ENCODE peak calls at places on chromosomes 1 and 21, in five cellular contexts. One of them, this sample, is unnamed.

GRCh38 chr21:31514598-31514997 is 144.9 kb upstream of the SOD1 start:
- DNase-seq in fibroblast of lung: peak
- DNase-seq in hippocampal formation: peak
- DNase-seq in AG09309: no peak
- DNase-seq in mesendoderm: peak
- DNase-seq in this sample: peak

GRCh38 chr1:180837025-180837424 is 75.7 kb upstream of the KIAA1614 start:
- DNase-seq in fibroblast of lung: peak
- DNase-seq in hippocampal formation: no peak
- DNase-seq in AG09309: no peak
- DNase-seq in mesendoderm: no peak
- DNase-seq in this sample: peak

GRCh38 chr1:20473894-20474293 is 12.1 kb downstream of the CAMK2N1 start:
- DNase-seq in fibroblast of lung: no peak
- DNase-seq in hippocampal formation: no peak
- DNase-seq in AG09309: no peak
- DNase-seq in mesendoderm: no peak
- DNase-seq in this sample: no peak

GRCh38 chr1:37134599-37134998 is 100.3 kb upstream of the GRIK3 start:
- DNase-seq in fibroblast of lung: no peak
- DNase-seq in hippocampal formation: no peak
- DNase-seq in AG09309: no peak
- DNase-seq in mesendoderm: no peak
- DNase-seq in this sample: no peak

GRCh38 chr21:21159253-21159899 is 161.2 kb downstream of the NCAM2 start:
- DNase-seq in fibroblast of lung: peak
- DNase-seq in hippocampal formation: no peak
- DNase-seq in AG09309: no peak
- DNase-seq in mesendoderm: no peak
- DNase-seq in this sample: no peak

GRCh38 chr1:61397915-61398314 is 315.6 kb downstream of the NFIA start:
- DNase-seq in fibroblast of lung: peak
- DNase-seq in hippocampal formation: no peak
- DNase-seq in AG09309: no peak
- DNase-seq in mesendoderm: no peak
- DNase-seq in this sample: no peak

GRCh38 chr1:162846256-162847212 is 14.4 kb downstream of the CCDC190 start:
- DNase-seq in fibroblast of lung: peak
- DNase-seq in hippocampal formation: no peak
- DNase-seq in AG09309: peak
- DNase-seq in mesendoderm: no peak
- DNase-seq in this sample: no peak

GRCh38 chr1:206679738-206680211 is 4.9 kb upstream of the MAPKAPK2 start:
- DNase-seq in fibroblast of lung: no peak
- DNase-seq in hippocampal formation: no peak
- DNase-seq in AG09309: no peak
- DNase-seq in mesendoderm: no peak
- DNase-seq in this sample: no peak

GRCh38 chr1:245687636-245688535 is 533.1 kb downstream of the KIF26B start:
- DNase-seq in fibroblast of lung: peak
- DNase-seq in hippocampal formation: no peak
- DNase-seq in AG09309: no peak
- DNase-seq in mesendoderm: peak
- DNase-seq in this sample: peak

GRCh38 chr1:86155061-86155806 is 1.3 kb downstream of the COL24A1 start:
- DNase-seq in fibroblast of lung: peak
- DNase-seq in hippocampal formation: no peak
- DNase-seq in AG09309: no peak
- DNase-seq in mesendoderm: peak
- DNase-seq in this sample: peak

GRCh38 chr1:200869753-200870391 is 2.9 kb upstream of the GPR25 start:
- DNase-seq in fibroblast of lung: no peak
- DNase-seq in hippocampal formation: no peak
- DNase-seq in AG09309: no peak
- DNase-seq in mesendoderm: no peak
- DNase-seq in this sample: no peak

GRCh38 chr1:85203573-85204169 is 2.9 kb upstream of the SYDE2 start:
- DNase-seq in fibroblast of lung: no peak
- DNase-seq in hippocampal formation: no peak
- DNase-seq in AG09309: peak
- DNase-seq in mesendoderm: no peak
- DNase-seq in this sample: no peak

GRCh38 chr1:156060937-156061636 is at the start of gene RAB25:
- DNase-seq in fibroblast of lung: no peak
- DNase-seq in hippocampal formation: no peak
- DNase-seq in AG09309: no peak
- DNase-seq in mesendoderm: peak
- DNase-seq in this sample: peak

GRCh38 chr1:59302297-59302696 is 5.4 kb downstream of the FGGY start:
- DNase-seq in fibroblast of lung: no peak
- DNase-seq in hippocampal formation: no peak
- DNase-seq in AG09309: no peak
- DNase-seq in mesendoderm: no peak
- DNase-seq in this sample: no peak

GRCh38 chr1:40782371-40782956 is 1.1 kb upstream of the KCNQ4 start:
- DNase-seq in fibroblast of lung: no peak
- DNase-seq in hippocampal formation: no peak
- DNase-seq in AG09309: no peak
- DNase-seq in mesendoderm: peak
- DNase-seq in this sample: peak

GRCh38 chr1:2878591-2878990 is 77.1 kb upstream of the TTC34 start:
- DNase-seq in fibroblast of lung: no peak
- DNase-seq in hippocampal formation: no peak
- DNase-seq in AG09309: no peak
- DNase-seq in mesendoderm: no peak
- DNase-seq in this sample: peak

GRCh38 chr1:82775402-82776000 is 974.8 kb downstream of the ADGRL2 start:
- DNase-seq in fibroblast of lung: peak
- DNase-seq in hippocampal formation: peak
- DNase-seq in AG09309: no peak
- DNase-seq in mesendoderm: peak
- DNase-seq in this sample: peak

GRCh38 chr1:31614538-31615005 is 2.9 kb upstream of the HCRTR1 start:
- DNase-seq in fibroblast of lung: no peak
- DNase-seq in hippocampal formation: no peak
- DNase-seq in AG09309: no peak
- DNase-seq in mesendoderm: peak
- DNase-seq in this sample: no peak

GRCh38 chr1:219990782-219991510 is 55.4 kb downstream of the EPRS1 start:
- DNase-seq in fibroblast of lung: peak
- DNase-seq in hippocampal formation: no peak
- DNase-seq in AG09309: no peak
- DNase-seq in mesendoderm: peak
- DNase-seq in this sample: peak

GRCh38 chr1:203667616-203668015 is 41.0 kb downstream of the ATP2B4 start:
- DNase-seq in fibroblast of lung: peak
- DNase-seq in hippocampal formation: no peak
- DNase-seq in AG09309: no peak
- DNase-seq in mesendoderm: no peak
- DNase-seq in this sample: peak

GRCh38 chr1:71930526-71930925 is 351.8 kb downstream of the NEGR1 start:
- DNase-seq in fibroblast of lung: peak
- DNase-seq in hippocampal formation: no peak
- DNase-seq in AG09309: no peak
- DNase-seq in mesendoderm: no peak
- DNase-seq in this sample: no peak

GRCh38 chr1:21264913-21265312 is 25.4 kb downstream of the ECE1 start:
- DNase-seq in fibroblast of lung: peak
- DNase-seq in hippocampal formation: no peak
- DNase-seq in AG09309: no peak
- DNase-seq in mesendoderm: no peak
- DNase-seq in this sample: no peak

GRCh38 chr1:212007896-212008295 is 27.5 kb downstream of the INTS7 start:
- DNase-seq in fibroblast of lung: no peak
- DNase-seq in hippocampal formation: no peak
- DNase-seq in AG09309: no peak
- DNase-seq in mesendoderm: no peak
- DNase-seq in this sample: no peak

GRCh38 chr1:56877973-56878372 is 23.4 kb downstream of the C8A start:
- DNase-seq in fibroblast of lung: no peak
- DNase-seq in hippocampal formation: no peak
- DNase-seq in AG09309: no peak
- DNase-seq in mesendoderm: no peak
- DNase-seq in this sample: no peak

GRCh38 chr1:187928288-187928687 is 1099.5 kb downstream of the PLA2G4A start:
- DNase-seq in fibroblast of lung: peak
- DNase-seq in hippocampal formation: peak
- DNase-seq in AG09309: no peak
- DNase-seq in mesendoderm: peak
- DNase-seq in this sample: peak

GRCh38 chr1:37989381-37989930 is 366 bp downstream of the SF3A3 start:
- DNase-seq in fibroblast of lung: peak
- DNase-seq in hippocampal formation: no peak
- DNase-seq in AG09309: no peak
- DNase-seq in mesendoderm: peak
- DNase-seq in this sample: peak

GRCh38 chr1:115564201-115564600 is 77.6 kb upstream of the VANGL1 start:
- DNase-seq in fibroblast of lung: peak
- DNase-seq in hippocampal formation: no peak
- DNase-seq in AG09309: no peak
- DNase-seq in mesendoderm: peak
- DNase-seq in this sample: peak

GRCh38 chr1:238233966-238234365 is 343.2 kb upstream of the ZP4 start:
- DNase-seq in fibroblast of lung: no peak
- DNase-seq in hippocampal formation: no peak
- DNase-seq in AG09309: no peak
- DNase-seq in mesendoderm: no peak
- DNase-seq in this sample: no peak

GRCh38 chr1:148318123-148318899 is 164.8 kb downstream of the PPIAL4G start:
- DNase-seq in fibroblast of lung: peak
- DNase-seq in hippocampal formation: no peak
- DNase-seq in AG09309: no peak
- DNase-seq in mesendoderm: peak
- DNase-seq in this sample: peak

GRCh38 chr1:100953915-100954314 is 58.0 kb downstream of the SLC30A7 start:
- DNase-seq in fibroblast of lung: no peak
- DNase-seq in hippocampal formation: no peak
- DNase-seq in AG09309: no peak
- DNase-seq in mesendoderm: no peak
- DNase-seq in this sample: no peak

GRCh38 chr21:26140185-26140584 is 30.4 kb downstream of the APP start:
- DNase-seq in fibroblast of lung: peak
- DNase-seq in hippocampal formation: no peak
- DNase-seq in AG09309: peak
- DNase-seq in mesendoderm: peak
- DNase-seq in this sample: peak

GRCh38 chr1:78651247-78651646 is 1.6 kb downstream of the IFI44 start:
- DNase-seq in fibroblast of lung: peak
- DNase-seq in hippocampal formation: no peak
- DNase-seq in AG09309: no peak
- DNase-seq in mesendoderm: no peak
- DNase-seq in this sample: no peak

GRCh38 chr1:6273380-6273891 is 12.5 kb upstream of the GPR153 start:
- DNase-seq in fibroblast of lung: peak
- DNase-seq in hippocampal formation: no peak
- DNase-seq in AG09309: peak
- DNase-seq in mesendoderm: peak
- DNase-seq in this sample: peak

GRCh38 chr1:21296509-21297354 is 6.5 kb upstream of the ECE1 start:
- DNase-seq in fibroblast of lung: no peak
- DNase-seq in hippocampal formation: no peak
- DNase-seq in AG09309: no peak
- DNase-seq in mesendoderm: no peak
- DNase-seq in this sample: no peak

GRCh38 chr1:30087465-30087864 is 635.9 kb downstream of the MATN1 start:
- DNase-seq in fibroblast of lung: no peak
- DNase-seq in hippocampal formation: no peak
- DNase-seq in AG09309: no peak
- DNase-seq in mesendoderm: peak
- DNase-seq in this sample: peak

This sample was measured in left kidney.